ENCODE peak calls at places on chromosomes 3 and 15, in five cellular contexts. One of them, this sample, is unnamed.

GRCh38 chr3:43770426-43771103 is 79.8 kb downstream of the ABHD5 start:
- DNase-seq in thyroid gland: peak; percentile 82
- DNase-seq in astrocyte: peak; percentile 37
- DNase-seq in B cell: no peak
- DNase-seq in fibroblast of mammary gland: peak; percentile 30
- DNase-seq in this sample: no peak

GRCh38 chr3:25604107-25604805 is 60.5 kb downstream of the TOP2B start:
- DNase-seq in B cell: no peak
- DNase-seq in astrocyte: peak; percentile 97
- DNase-seq in fibroblast of mammary gland: peak; percentile 83
- DNase-seq in thyroid gland: no peak
- DNase-seq in this sample: no peak

GRCh38 chr3:159616234-159616825 is 372.3 kb upstream of the IL12A start:
- DNase-seq in astrocyte: no peak
- DNase-seq in fibroblast of mammary gland: peak; percentile 60
- DNase-seq in B cell: no peak
- DNase-seq in thyroid gland: peak; percentile 29
- DNase-seq in this sample: no peak

GRCh38 chr3:44890258-44890657 is 15.8 kb downstream of the TGM4 start:
- DNase-seq in astrocyte: no peak
- DNase-seq in thyroid gland: no peak
- DNase-seq in fibroblast of mammary gland: peak; percentile 41
- DNase-seq in B cell: no peak
- DNase-seq in this sample: no peak

GRCh38 chr3:170725285-170725731 is 139.4 kb upstream of the SLC7A14 start:
- DNase-seq in astrocyte: peak; percentile 73
- DNase-seq in B cell: no peak
- DNase-seq in thyroid gland: no peak
- DNase-seq in fibroblast of mammary gland: peak; percentile 82
- DNase-seq in this sample: no peak

GRCh38 chr3:30751610-30752299 is 142.7 kb downstream of the GADL1 start:
- DNase-seq in astrocyte: peak; percentile 26
- DNase-seq in fibroblast of mammary gland: peak; percentile 59
- DNase-seq in thyroid gland: peak; percentile 20
- DNase-seq in B cell: peak; percentile 51
- DNase-seq in this sample: no peak

GRCh38 chr3:114850913-114851312 is 296.2 kb downstream of the ZBTB20 start:
- DNase-seq in fibroblast of mammary gland: peak; percentile 16
- DNase-seq in thyroid gland: peak; percentile 36
- DNase-seq in astrocyte: no peak
- DNase-seq in B cell: no peak
- DNase-seq in this sample: no peak

GRCh38 chr3:11145888-11146287 is 8.4 kb upstream of the HRH1 start:
- DNase-seq in thyroid gland: no peak
- DNase-seq in B cell: no peak
- DNase-seq in astrocyte: peak; percentile 93
- DNase-seq in fibroblast of mammary gland: peak; percentile 94
- DNase-seq in this sample: no peak

GRCh38 chr15:89654847-89655805 is at the start of gene KIF7:
- DNase-seq in astrocyte: peak; percentile 33
- DNase-seq in fibroblast of mammary gland: peak; percentile 40
- DNase-seq in thyroid gland: peak; percentile 27
- DNase-seq in B cell: no peak
- DNase-seq in this sample: no peak

GRCh38 chr15:29050870-29051269 is 165.1 kb downstream of the APBA2 start:
- DNase-seq in fibroblast of mammary gland: no peak
- DNase-seq in B cell: no peak
- DNase-seq in thyroid gland: no peak
- DNase-seq in astrocyte: peak; percentile 44
- DNase-seq in this sample: peak; percentile 28

GRCh38 chr3:39406368-39407258 is at the start of gene RPSA:
- DNase-seq in B cell: peak; percentile 94
- DNase-seq in fibroblast of mammary gland: peak; percentile 96
- DNase-seq in thyroid gland: peak; percentile 97
- DNase-seq in astrocyte: peak; percentile 93
- DNase-seq in this sample: peak; percentile 86
- TF ChIP-seq CTCF in B cell: peak; percentile 22
- TF ChIP-seq CTCF in fibroblast of mammary gland: no peak
- TF ChIP-seq CTCF in thyroid gland: peak; percentile 21
- TF ChIP-seq CTCF in astrocyte: no peak
- TF ChIP-seq CTCF in this sample: peak; percentile 38

GRCh38 chr3:138329127-138329983 is at the start of gene NME9:
- DNase-seq in B cell: peak; percentile 82
- DNase-seq in fibroblast of mammary gland: peak; percentile 74
- DNase-seq in astrocyte: peak; percentile 71
- DNase-seq in thyroid gland: peak; percentile 95
- DNase-seq in this sample: peak; percentile 73

GRCh38 chr3:138328341-138328740 is 1.3 kb downstream of the NME9 start:
- DNase-seq in B cell: no peak
- DNase-seq in astrocyte: no peak
- DNase-seq in thyroid gland: no peak
- DNase-seq in fibroblast of mammary gland: peak; percentile 53
- DNase-seq in this sample: no peak

GRCh38 chr3:138332472-138333073 is 2.9 kb upstream of the NME9 start:
- DNase-seq in B cell: no peak
- DNase-seq in fibroblast of mammary gland: peak; percentile 63
- DNase-seq in thyroid gland: no peak
- DNase-seq in astrocyte: no peak
- DNase-seq in this sample: no peak

GRCh38 chr3:138329984-138330293 is 288 bp upstream of the NME9 start:
- DNase-seq in fibroblast of mammary gland: no peak
- DNase-seq in astrocyte: no peak
- DNase-seq in B cell: no peak
- DNase-seq in thyroid gland: no peak
- DNase-seq in this sample: no peak

GRCh38 chr3:138331143-138331894 is 1.7 kb upstream of the NME9 start:
- DNase-seq in fibroblast of mammary gland: peak; percentile 41
- DNase-seq in B cell: no peak
- DNase-seq in astrocyte: no peak
- DNase-seq in thyroid gland: no peak
- DNase-seq in this sample: no peak
- TF ChIP-seq CTCF in fibroblast of mammary gland: peak; percentile 28
- TF ChIP-seq CTCF in B cell: no peak
- TF ChIP-seq CTCF in astrocyte: peak; percentile 19
- TF ChIP-seq CTCF in thyroid gland: no peak
- TF ChIP-seq CTCF in this sample: no peak

GRCh38 chr3:158313344-158313927 is 203.5 kb downstream of the RSRC1 start:
- DNase-seq in fibroblast of mammary gland: peak; percentile 48
- DNase-seq in B cell: peak; percentile 6
- DNase-seq in thyroid gland: no peak
- DNase-seq in astrocyte: peak; percentile 6
- DNase-seq in this sample: no peak
- TF ChIP-seq CTCF in fibroblast of mammary gland: peak; percentile 29
- TF ChIP-seq CTCF in B cell: peak; percentile 49
- TF ChIP-seq CTCF in thyroid gland: no peak
- TF ChIP-seq CTCF in astrocyte: peak; percentile 35
- TF ChIP-seq CTCF in this sample: peak; percentile 36

GRCh38 chr15:101490922-101491738 is 1.6 kb upstream of the PCSK6 start:
- DNase-seq in astrocyte: no peak
- DNase-seq in thyroid gland: no peak
- DNase-seq in B cell: no peak
- DNase-seq in fibroblast of mammary gland: no peak
- DNase-seq in this sample: no peak

GRCh38 chr15:101490408-101490891 is 943 bp upstream of the PCSK6 start:
- DNase-seq in thyroid gland: no peak
- DNase-seq in astrocyte: no peak
- DNase-seq in fibroblast of mammary gland: no peak
- DNase-seq in B cell: no peak
- DNase-seq in this sample: no peak

GRCh38 chr15:101492752-101493692 is 3.5 kb upstream of the PCSK6 start:
- DNase-seq in fibroblast of mammary gland: no peak
- DNase-seq in B cell: no peak
- DNase-seq in thyroid gland: no peak
- DNase-seq in astrocyte: no peak
- DNase-seq in this sample: no peak

GRCh38 chr15:101489633-101490407 is at the start of gene PCSK6:
- DNase-seq in B cell: no peak
- DNase-seq in fibroblast of mammary gland: no peak
- DNase-seq in astrocyte: no peak
- DNase-seq in thyroid gland: no peak
- DNase-seq in this sample: no peak

GRCh38 chr15:101491739-101492640 is 2.5 kb upstream of the PCSK6 start:
- DNase-seq in B cell: no peak
- DNase-seq in astrocyte: no peak
- DNase-seq in fibroblast of mammary gland: no peak
- DNase-seq in thyroid gland: no peak
- DNase-seq in this sample: no peak
- TF ChIP-seq CTCF in B cell: no peak
- TF ChIP-seq CTCF in astrocyte: no peak
- TF ChIP-seq CTCF in fibroblast of mammary gland: no peak
- TF ChIP-seq CTCF in thyroid gland: no peak
- TF ChIP-seq CTCF in this sample: no peak

GRCh38 chr15:98567951-98568350 is 80.4 kb upstream of the IGF1R start:
- DNase-seq in B cell: no peak
- DNase-seq in thyroid gland: no peak
- DNase-seq in astrocyte: no peak
- DNase-seq in fibroblast of mammary gland: no peak
- DNase-seq in this sample: no peak

GRCh38 chr15:98565566-98565965 is 82.8 kb upstream of the IGF1R start:
- DNase-seq in thyroid gland: no peak
- DNase-seq in B cell: no peak
- DNase-seq in astrocyte: no peak
- DNase-seq in fibroblast of mammary gland: no peak
- DNase-seq in this sample: no peak

GRCh38 chr15:98570119-98570518 is 78.2 kb upstream of the IGF1R start:
- DNase-seq in fibroblast of mammary gland: no peak
- DNase-seq in astrocyte: no peak
- DNase-seq in thyroid gland: no peak
- DNase-seq in B cell: no peak
- DNase-seq in this sample: no peak

DNA sequence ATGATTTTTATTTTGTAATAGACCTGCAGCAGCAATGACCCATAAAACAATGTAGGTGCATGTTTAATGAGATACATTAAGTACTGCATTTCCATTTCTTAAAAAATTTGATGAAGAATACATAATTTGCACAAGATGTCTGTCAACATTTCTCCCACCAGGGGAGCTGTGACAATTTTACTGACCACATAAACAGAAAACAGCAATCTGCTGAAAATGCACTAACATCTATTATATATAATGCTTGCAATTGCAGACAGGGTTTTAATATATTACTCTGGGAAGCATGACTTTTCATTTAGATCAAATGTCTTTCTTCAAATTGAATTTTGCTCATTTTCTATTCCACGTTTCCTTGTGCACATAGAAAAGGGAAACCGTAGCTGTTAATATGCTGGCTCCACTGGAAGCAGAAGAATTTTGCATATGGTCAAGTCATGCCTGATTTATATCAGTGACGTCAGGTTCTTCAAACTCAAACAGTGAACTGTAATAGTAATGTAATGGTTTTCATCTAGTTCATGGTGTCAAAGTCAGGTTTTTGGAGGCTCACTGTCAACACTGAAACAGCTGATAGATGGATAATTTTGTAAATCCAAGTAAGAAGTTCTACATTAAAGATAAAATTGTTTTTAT is 79.8 kb upstream of the IGF1R start:
- DNase-seq in B cell: no peak
- DNase-seq in astrocyte: no peak
- DNase-seq in thyroid gland: no peak
- DNase-seq in fibroblast of mammary gland: peak; percentile 12
- DNase-seq in this sample: no peak
- TF ChIP-seq CTCF in B cell: no peak
- TF ChIP-seq CTCF in astrocyte: peak; percentile 46
- TF ChIP-seq CTCF in thyroid gland: no peak
- TF ChIP-seq CTCF in fibroblast of mammary gland: peak; percentile 47
- TF ChIP-seq CTCF in this sample: no peak

GRCh38 chr15:50138391-50138790 is 19.4 kb upstream of the ATP8B4 start:
- DNase-seq in astrocyte: no peak
- DNase-seq in fibroblast of mammary gland: peak; percentile 71
- DNase-seq in B cell: no peak
- DNase-seq in thyroid gland: no peak
- DNase-seq in this sample: no peak
- TF ChIP-seq CTCF in astrocyte: no peak
- TF ChIP-seq CTCF in fibroblast of mammary gland: peak; percentile 51
- TF ChIP-seq CTCF in B cell: no peak
- TF ChIP-seq CTCF in thyroid gland: peak; percentile 11
- TF ChIP-seq CTCF in this sample: no peak

DNA sequence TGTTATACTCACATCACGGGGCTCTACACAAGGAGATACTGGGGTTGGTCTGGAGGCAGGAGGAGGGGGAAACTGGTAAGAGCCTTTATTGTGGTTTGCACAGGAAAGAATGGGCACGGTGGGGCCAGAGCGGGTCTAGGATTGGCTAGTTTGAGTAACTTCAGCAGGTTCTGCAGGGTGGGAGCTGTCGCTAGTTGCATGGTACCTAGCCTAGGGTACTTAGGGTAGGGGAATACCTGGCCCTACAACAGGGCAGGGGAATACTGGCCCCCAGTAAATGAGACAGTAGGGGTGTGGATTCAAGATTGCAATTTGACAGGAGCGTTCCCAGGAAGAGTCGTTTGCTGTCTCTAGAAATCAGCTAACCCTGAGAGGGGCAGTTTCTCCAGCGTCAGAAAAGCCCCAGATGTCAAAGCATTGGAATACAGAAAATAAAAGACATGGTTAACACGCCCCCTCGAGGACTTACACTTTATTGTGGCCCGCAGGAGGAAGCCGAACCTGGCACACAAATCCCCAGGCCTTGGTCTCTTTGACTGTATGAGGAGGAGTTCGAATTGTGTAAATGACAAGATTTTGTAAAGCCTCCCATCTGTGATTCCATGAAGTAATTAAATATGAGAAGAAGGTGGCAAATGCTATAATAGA is 32.0 kb downstream of the ST8SIA2 start:
- DNase-seq in thyroid gland: no peak
- DNase-seq in astrocyte: no peak
- DNase-seq in B cell: no peak
- DNase-seq in fibroblast of mammary gland: no peak
- DNase-seq in this sample: no peak
- TF ChIP-seq CTCF in thyroid gland: no peak
- TF ChIP-seq CTCF in astrocyte: no peak
- TF ChIP-seq CTCF in B cell: no peak
- TF ChIP-seq CTCF in fibroblast of mammary gland: no peak
- TF ChIP-seq CTCF in this sample: no peak

GRCh38 chr3:175941352-175941751 is 1082.2 kb downstream of the NAALADL2 start:
- DNase-seq in thyroid gland: peak; percentile 28
- DNase-seq in astrocyte: no peak
- DNase-seq in B cell: no peak
- DNase-seq in fibroblast of mammary gland: peak; percentile 20
- DNase-seq in this sample: no peak
- TF ChIP-seq CTCF in thyroid gland: peak; percentile 38
- TF ChIP-seq CTCF in astrocyte: peak; percentile 31
- TF ChIP-seq CTCF in B cell: peak; percentile 14
- TF ChIP-seq CTCF in fibroblast of mammary gland: peak; percentile 47
- TF ChIP-seq CTCF in this sample: no peak

GRCh38 chr15:41583795-41584194 is 24.8 kb downstream of the TYRO3 start:
- DNase-seq in astrocyte: no peak
- DNase-seq in B cell: no peak
- DNase-seq in fibroblast of mammary gland: no peak
- DNase-seq in thyroid gland: no peak
- DNase-seq in this sample: no peak

GRCh38 chr15:41581110-41581509 is 22.1 kb downstream of the TYRO3 start:
- DNase-seq in astrocyte: no peak
- DNase-seq in B cell: no peak
- DNase-seq in fibroblast of mammary gland: no peak
- DNase-seq in thyroid gland: no peak
- DNase-seq in this sample: no peak

GRCh38 chr15:41584636-41585139 is 25.7 kb downstream of the TYRO3 start:
- DNase-seq in thyroid gland: no peak
- DNase-seq in astrocyte: no peak
- DNase-seq in fibroblast of mammary gland: no peak
- DNase-seq in B cell: no peak
- DNase-seq in this sample: no peak

GRCh38 chr15:41585140-41586047 is 26.4 kb downstream of the TYRO3 start:
- DNase-seq in astrocyte: peak; percentile 49
- DNase-seq in fibroblast of mammary gland: peak; percentile 59
- DNase-seq in thyroid gland: peak; percentile 47
- DNase-seq in B cell: peak; percentile 47
- DNase-seq in this sample: no peak
- TF ChIP-seq CTCF in astrocyte: peak; percentile 37
- TF ChIP-seq CTCF in fibroblast of mammary gland: no peak
- TF ChIP-seq CTCF in thyroid gland: peak; percentile 42
- TF ChIP-seq CTCF in B cell: peak; percentile 34
- TF ChIP-seq CTCF in this sample: peak; percentile 16

This sample was measured in natural killer cell.